ENCODE peak calls at places on chromosomes 12 and 14, in four cellular contexts. D, Q, L and E are unnamed samples. For H3K9me3 and H3K4me1, the result is how much of the 10 kb centered on the place peaks cover.

GRCh38 chr12:6538420-6539275 is 4.3 kb downstream of the GAPDH start:
- DNase-seq in Q (peak), L (peak), D (no peak), E (peak)

GRCh38 chr14:106681161-106681955 is 1155.0 kb downstream of the TMEM121 start:
- DNase-seq in Q (no peak), L (no peak), D (no peak), E (no peak)

GRCh38 chr12:125239563-125239962 is 174.3 kb downstream of the AACS start:
- DNase-seq in Q (no peak), D (no peak), L (no peak), E (no peak)

GRCh38 chr12:124595444-124595843 is 28.0 kb upstream of the NCOR2 start:
- DNase-seq in L (peak), D (no peak), Q (no peak), E (no peak)

GRCh38 chr12:95836185-95836609 is 22.6 kb upstream of the SNRPF start:
- DNase-seq in D (no peak), L (peak), Q (no peak), E (no peak)

GRCh38 chr12:132285311-132285741 is 44.1 kb downstream of the GALNT9 start:
- DNase-seq in D (no peak), Q (no peak), L (no peak), E (no peak)

GRCh38 chr12:131176266-131176665 is 222.6 kb downstream of the ADGRD1 start:
- DNase-seq in L (no peak), Q (no peak), D (no peak), E (no peak)

GRCh38 chr14:101593411-101594181 is 32.3 kb downstream of the DIO3 start:
- DNase-seq in Q (no peak), D (no peak), L (no peak), E (no peak)

GRCh38 chr12:88471641-88472040 is 108.6 kb downstream of the KITLG start:
- DNase-seq in L (peak), D (no peak), Q (no peak), E (no peak)

GRCh38 chr14:36452850-36453249 is 67.2 kb downstream of the NKX2-1 start:
- DNase-seq in L (no peak), D (no peak), Q (no peak), E (no peak)

GRCh38 chr12:50529345-50529744 is 24.6 kb downstream of the DIP2B start:
- DNase-seq in L (no peak), D (no peak), Q (no peak), E (no peak)

GRCh38 chr12:114269153-114269552 is 136.8 kb downstream of the TBX5 start:
- DNase-seq in Q (no peak), D (no peak), L (no peak), E (no peak)

GRCh38 chr14:63689132-63689531 is 38.7 kb downstream of the SGPP1 start:
- DNase-seq in D (no peak), Q (no peak), L (no peak), E (no peak)

GRCh38 chr14:63956326-63956725 is 103.5 kb downstream of the SYNE2 start:
- DNase-seq in D (no peak), L (peak), Q (no peak), E (no peak)

GRCh38 chr14:100345711-100346110 is 22.6 kb downstream of the SLC25A47 start:
- DNase-seq in Q (no peak), L (no peak), D (peak), E (no peak)

GRCh38 chr12:107404981-107405380 is 280.6 kb upstream of the PWP1 start:
- DNase-seq in L (peak), D (no peak), Q (peak), E (peak)

GRCh38 chr12:71755146-71755892 is 656 bp downstream of the RAB21 start:
- DNase-seq in Q (peak), D (peak), L (peak), E (no peak)

GRCh38 chr14:100096656-100097055 is 31.4 kb downstream of the EVL start:
- DNase-seq in D (no peak), Q (no peak), L (peak), E (no peak)

GRCh38 chr12:125330645-125331341 is 265.6 kb downstream of the AACS start:
- DNase-seq in Q (peak), L (peak), D (peak), E (peak)

GRCh38 chr12:43937947-43938346 is 102.1 kb downstream of the TMEM117 start:
- DNase-seq in D (no peak), Q (peak), L (peak), E (peak)

GRCh38 chr12:128727461-128727860 is 96.3 kb downstream of the SLC15A4 start:
- DNase-seq in Q (no peak), L (no peak), D (no peak), E (no peak)

GRCh38 chr12:122937622-122938091 is 28.6 kb downstream of the ABCB9 start:
- DNase-seq in L (no peak), Q (peak), D (peak), E (peak)

GRCh38 chr14:82855912-82856381 is 1322.3 kb upstream of the SEL1L start:
- DNase-seq in Q (peak), D (no peak), L (peak), E (peak)

GRCh38 chr14:65054471-65055085 is 47.7 kb downstream of the MAX start:
- DNase-seq in Q (no peak), L (no peak), D (peak), E (no peak)

GRCh38 chr14:97036096-97036852 is 239.1 kb downstream of the VRK1 start:
- DNase-seq in Q (no peak), L (no peak), D (no peak), E (no peak)

GRCh38 chr14:22200977-22201605 is 387.9 kb downstream of the DAD1 start:
- DNase-seq in Q (peak), D (peak), L (peak), E (peak)

GRCh38 chr12:110932048-110932447 is 11.7 kb upstream of the MYL2 start:
- DNase-seq in Q (peak), L (peak), D (no peak), E (no peak)

GRCh38 chr14:103033744-103034143 is 23.6 kb downstream of the CDC42BPB start:
- DNase-seq in L (no peak), D (no peak), Q (no peak), E (no peak)

GRCh38 chr14:59262717-59263469 is 74.4 kb downstream of the DAAM1 start:
- DNase-seq in Q (no peak), D (no peak), L (no peak), E (no peak)

GRCh38 chr12:115597157-115597712 is 680.3 kb downstream of the MED13L start:
- DNase-seq in Q (no peak), D (no peak), L (peak), E (no peak)

GRCh38 chr12:116559330-116560080 is at the start of gene MAP1LC3B2:
- DNase-seq in Q (peak), L (peak), D (peak), E (peak)

GRCh38 chr12:46895726-46896125 is 69.9 kb upstream of the SLC38A4 start:
- DNase-seq in D (no peak), Q (no peak), L (no peak), E (no peak)

GRCh38 chr12:7935464-7935772 is 569 bp downstream of the SLC2A3 start:
- DNase-seq in Q (no peak), D (no peak), L (peak), E (no peak)

GRCh38 chr14:43041207-43041606 is 1434.5 kb downstream of the LRFN5 start:
- DNase-seq in Q (no peak), L (no peak), D (no peak), E (no peak)
- H3K9me3 ChIP-seq in Q (under half), L (under half), D (under half), E (under half)

DNA sequence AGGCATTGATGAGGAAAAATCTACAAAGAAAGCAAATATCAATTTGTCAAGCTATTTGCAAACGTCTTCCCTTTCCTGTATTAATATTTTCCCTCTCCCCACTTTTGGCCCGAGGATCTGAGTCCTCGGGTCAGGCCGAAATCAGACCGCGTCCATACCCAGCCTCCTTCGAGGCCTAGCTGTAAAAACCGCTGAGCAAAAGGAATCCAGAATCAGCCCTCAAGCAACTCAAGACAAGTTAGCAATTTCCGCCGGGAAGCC is 352 bp upstream of the MAPK1IP1L start:
- DNase-seq in Q (no peak), L (no peak), D (no peak), E (no peak)
- H3K4me1 ChIP-seq in Q (under half), L (under half), D (under half), E (under half)

DNA sequence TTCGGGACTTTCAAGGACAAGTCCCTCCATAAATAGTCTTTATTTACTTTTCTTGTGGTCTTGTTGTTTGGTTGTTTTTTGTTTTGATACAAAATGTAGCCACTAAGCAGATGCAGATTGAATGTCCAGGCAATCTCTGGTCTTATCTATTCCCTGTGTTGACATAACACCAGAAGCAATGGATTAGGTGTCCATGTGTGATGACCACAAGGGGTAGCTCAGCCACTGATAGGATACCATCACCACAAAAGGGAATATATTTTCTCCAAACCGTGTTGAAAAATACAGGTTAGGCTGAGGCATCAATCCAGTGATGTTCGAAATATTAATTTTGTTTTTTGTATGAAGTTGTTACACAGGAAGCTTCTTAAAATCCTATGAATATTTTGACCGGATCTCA is 196.3 kb downstream of the EPS8 start:
- DNase-seq in L (no peak), D (no peak), Q (no peak), E (no peak)
- H3K27ac ChIP-seq in L (no peak), D (no peak), Q (no peak), E (no peak)

GRCh38 chr14:56172571-56172971 is 54.4 kb downstream of the PELI2 start:
- DNase-seq in Q (no peak), D (no peak), L (peak), E (no peak)
- H3K9me3 ChIP-seq in Q (under half), D (under half), L (under half), E (under half)

DNA sequence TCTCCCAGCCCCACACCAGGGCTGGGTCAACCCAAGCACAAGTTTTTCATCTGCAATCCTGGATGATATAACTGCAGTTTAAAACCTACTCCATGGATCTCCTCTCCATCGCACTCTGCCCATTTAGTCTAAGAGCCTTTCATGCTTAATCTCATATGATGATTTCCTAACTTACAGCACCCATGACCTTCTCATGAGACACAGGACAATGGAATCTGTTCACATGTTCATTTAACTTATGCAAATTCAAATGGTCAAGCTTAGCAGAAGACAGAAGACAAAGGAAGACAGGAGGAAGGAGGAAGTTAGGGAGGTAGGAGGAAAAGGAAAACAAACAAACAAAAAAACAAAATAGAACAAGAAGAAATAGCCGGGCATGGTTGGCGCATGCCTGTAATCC is 64.6 kb upstream of the PNMA1 start:
- DNase-seq in D (no peak), L (no peak), Q (no peak), E (no peak)
- H3K4me1 ChIP-seq in D (half or more), L (under half), Q (half or more), E (half or more)

GRCh38 chr14:51962678-51963077 is 26.7 kb upstream of the RTRAF start:
- DNase-seq in Q (no peak), L (peak), D (no peak), E (no peak)
- H3K27ac ChIP-seq in Q (peak), L (no peak), D (no peak), E (no peak)

GRCh38 chr14:79583738-79584405 is 627.4 kb downstream of the DIO2 start:
- DNase-seq in L (peak), Q (no peak), D (no peak), E (no peak)
- H3K9me3 ChIP-seq in L (under half), Q (under half), D (under half), E (under half)

GRCh38 chr12:109722753-109723109 is 9.1 kb downstream of the FAM222A start:
- DNase-seq in L (no peak), Q (no peak), D (no peak), E (no peak)
- H3K4me1 ChIP-seq in L (under half), Q (under half), D (under half), E (under half)

GRCh38 chr12:851913-852312 is 97.6 kb downstream of the RAD52 start:
- DNase-seq in L (peak), D (no peak), Q (no peak), E (no peak)
- H3K27ac ChIP-seq in L (peak), D (no peak), Q (no peak), E (no peak)